ENCODE peak calls at places on chromosomes 1 and 21, in five cellular contexts. N is colonic mucosa, D is stomach, X is upper lobe of left lung, Y is adrenal gland. H is an unnamed sample.

GRCh38 chr1:8152731-8153702 is 126.9 kb upstream of the ERRFI1 start:
- DNase-seq in N (no peak), D (no peak), X (no peak), Y (no peak), H (no peak)

GRCh38 chr1:216929870-216930582 is 206.8 kb upstream of the ESRRG start:
- DNase-seq in N (no peak), D (no peak), X (no peak), Y (no peak), H (no peak)

GRCh38 chr21:27740084-27740483 is 773.2 kb upstream of the ADAMTS5 start:
- DNase-seq in N (no peak), D (no peak), X (no peak), Y (no peak), H (no peak)

GRCh38 chr21:39452207-39452964 is 616 bp downstream of the SH3BGR start:
- DNase-seq in N (no peak), D (no peak), X (no peak), Y (no peak), H (no peak)

GRCh38 chr1:25594971-25595370 is 21.6 kb upstream of the MAN1C1 start:
- DNase-seq in N (no peak), D (no peak), X (no peak), Y (no peak), H (no peak)

GRCh38 chr1:156920233-156921052 is at the start of gene LRRC71:
- DNase-seq in N (peak; percentile 82), D (peak; percentile 78), X (peak; percentile 71), Y (peak; percentile 80), H (peak; percentile 67)

GRCh38 chr21:14863745-14864210 is 201.0 kb downstream of the NRIP1 start:
- DNase-seq in N (no peak), D (no peak), X (no peak), Y (peak; percentile 12), H (no peak)

GRCh38 chr21:45020629-45021427 is 53.6 kb upstream of the ADARB1 start:
- DNase-seq in N (no peak), D (no peak), X (no peak), Y (peak; percentile 7), H (no peak)

GRCh38 chr1:199861020-199861795 is 166.3 kb upstream of the NR5A2 start:
- DNase-seq in N (no peak), D (no peak), X (no peak), Y (no peak), H (no peak)

GRCh38 chr1:44678120-44678519 is 3.6 kb downstream of the ARMH1 start:
- DNase-seq in N (no peak), D (no peak), X (no peak), Y (no peak), H (no peak)

GRCh38 chr1:9909222-9910046 is 635 bp downstream of the CTNNBIP1 start:
- DNase-seq in N (peak; percentile 52), D (peak; percentile 34), X (no peak), Y (peak; percentile 24), H (no peak)

GRCh38 chr1:153803479-153804056 is 28.4 kb downstream of the SLC27A3 start:
- DNase-seq in N (no peak), D (no peak), X (no peak), Y (no peak), H (no peak)

GRCh38 chr1:154698320-154699096 is 90.5 kb upstream of the ADAR start:
- DNase-seq in N (no peak), D (no peak), X (no peak), Y (peak; percentile 41), H (no peak)

GRCh38 chr1:205543351-205544305 is 39.2 kb downstream of the CDK18 start:
- DNase-seq in N (peak; percentile 60), D (peak; percentile 82), X (peak; percentile 82), Y (peak; percentile 86), H (no peak)

GRCh38 chr1:181128592-181129497 is 40.3 kb downstream of the IER5 start:
- DNase-seq in N (no peak), D (no peak), X (peak; percentile 70), Y (no peak), H (no peak)

GRCh38 chr1:25621876-25622275 is 5.3 kb downstream of the MAN1C1 start:
- DNase-seq in N (no peak), D (no peak), X (no peak), Y (no peak), H (no peak)

GRCh38 chr1:205631010-205631726 is 643 bp downstream of the ELK4 start:
- DNase-seq in N (peak; percentile 78), D (peak; percentile 70), X (peak; percentile 67), Y (peak; percentile 69), H (no peak)

GRCh38 chr1:223430221-223430620 is 37.0 kb downstream of the CCDC185 start:
- DNase-seq in N (no peak), D (peak; percentile 31), X (no peak), Y (no peak), H (no peak)

GRCh38 chr1:78464449-78464891 is 26.3 kb upstream of the PTGFR start:
- DNase-seq in N (no peak), D (no peak), X (no peak), Y (no peak), H (no peak)

GRCh38 chr1:34929497-34929852 is at the start of gene DLGAP3:
- DNase-seq in N (peak; percentile 6), D (no peak), X (no peak), Y (no peak), H (no peak)

GRCh38 chr1:186435336-186435735 is 25.6 kb downstream of the PDC start:
- DNase-seq in N (no peak), D (no peak), X (no peak), Y (no peak), H (no peak)

GRCh38 chr1:201450721-201451291 is 18.2 kb downstream of the PHLDA3 start:
- DNase-seq in N (no peak), D (no peak), X (peak; percentile 41), Y (peak; percentile 34), H (no peak)

GRCh38 chr1:154159554-154159953 is 4.7 kb upstream of the NUP210L start:
- DNase-seq in N (no peak), D (no peak), X (no peak), Y (no peak), H (no peak)

GRCh38 chr1:244047739-244048565 is 3.1 kb upstream of the ZBTB18 start:
- DNase-seq in N (peak; percentile 98), D (peak; percentile 98), X (peak; percentile 98), Y (peak; percentile 100), H (peak; percentile 92)

GRCh38 chr1:244048566-244049141 is 2.4 kb upstream of the ZBTB18 start:
- DNase-seq in N (no peak), D (no peak), X (no peak), Y (no peak), H (no peak)

GRCh38 chr1:244046907-244047738 is 4.0 kb upstream of the ZBTB18 start:
- DNase-seq in N (peak; percentile 25), D (no peak), X (no peak), Y (peak; percentile 27), H (no peak)

GRCh38 chr1:244041475-244042100 is 9.5 kb upstream of the ZBTB18 start:
- DNase-seq in N (no peak), D (no peak), X (no peak), Y (no peak), H (no peak)

DNA sequence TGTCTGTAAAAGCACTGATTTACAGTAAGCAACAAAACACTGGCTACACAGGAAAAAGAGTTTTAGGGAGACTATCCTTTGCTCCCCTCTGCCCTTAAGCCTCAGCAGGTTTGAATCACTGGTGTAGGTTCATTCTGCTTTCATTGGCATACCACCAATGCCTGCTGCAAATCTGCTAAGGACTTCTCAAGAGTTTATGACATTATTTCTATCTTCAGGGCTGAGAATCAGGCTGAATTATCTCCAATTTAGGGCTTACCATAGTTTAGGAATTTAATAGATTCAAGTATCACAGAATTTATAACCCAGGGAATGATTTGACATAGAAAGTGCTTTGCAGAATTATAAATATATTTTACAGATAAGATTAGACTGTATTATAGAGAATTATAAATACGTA is 6.7 kb upstream of the ZBTB18 start:
- DNase-seq in N (no peak), D (no peak), X (no peak), Y (no peak), H (no peak)
- H3K4me3 ChIP-seq in N (no peak overlapping the region), D (no peak overlapping the region), X (no peak overlapping the region), Y (no peak overlapping the region), H (no peak overlapping the region)

DNA sequence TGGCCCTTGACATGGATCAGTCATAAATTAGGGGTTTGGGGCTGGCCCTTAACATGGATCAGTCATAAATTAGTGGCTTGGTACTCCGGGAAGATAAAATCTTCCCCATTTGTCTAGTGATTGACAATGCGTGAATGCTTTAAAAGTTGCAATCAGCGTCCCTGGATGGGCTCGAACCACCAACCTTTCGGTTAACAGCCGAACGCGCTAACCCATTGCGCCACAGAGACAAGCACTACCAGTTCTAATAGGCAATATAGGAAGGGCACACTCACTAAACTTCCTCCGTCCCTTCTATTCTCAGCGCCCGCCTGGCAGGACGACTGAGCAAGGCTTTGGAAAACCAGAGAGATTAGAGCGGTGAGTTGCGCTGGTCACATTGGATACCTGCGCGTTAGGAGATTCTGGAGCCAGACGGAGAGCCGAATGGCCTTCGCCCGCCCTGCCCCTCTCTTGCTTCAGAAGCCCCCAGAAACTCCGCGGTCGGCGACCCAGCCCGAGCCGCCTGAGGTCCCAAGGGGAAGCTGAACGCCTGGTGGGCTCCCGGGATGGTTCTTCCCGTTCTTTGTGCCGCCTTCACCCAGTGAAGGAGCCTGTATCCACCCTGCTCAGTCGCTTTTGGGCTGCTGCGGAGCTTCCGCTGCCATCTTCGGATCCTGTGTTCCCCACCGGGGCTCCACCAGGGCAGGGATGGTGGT is 235.9 kb downstream of the FAM72C start:
- DNase-seq in N (peak; percentile 60), D (no peak), X (no peak), Y (no peak), H (peak; percentile 63)
- H3K27ac ChIP-seq in N (no peak overlapping the region), D (no peak overlapping the region), X (no peak overlapping the region), Y (no peak overlapping the region), H (no peak overlapping the region)

GRCh38 chr1:32115496-32115895 is 7.6 kb downstream of the KPNA6 start:
- DNase-seq in N (no peak), D (no peak), X (no peak), Y (no peak), H (no peak)

GRCh38 chr1:32111789-32112188 is 3.9 kb downstream of the KPNA6 start:
- DNase-seq in N (no peak), D (no peak), X (no peak), Y (no peak), H (no peak)

GRCh38 chr1:32112800-32113375 is 5.0 kb downstream of the KPNA6 start:
- DNase-seq in N (no peak), D (no peak), X (no peak), Y (no peak), H (no peak)

GRCh38 chr1:32116531-32116930 is 8.7 kb downstream of the KPNA6 start:
- DNase-seq in N (no peak), D (no peak), X (no peak), Y (no peak), H (no peak)

GRCh38 chr1:32114420-32114819 is 6.6 kb downstream of the KPNA6 start:
- DNase-seq in N (no peak), D (no peak), X (no peak), Y (no peak), H (no peak)
- H3K4me1 ChIP-seq in N (peaks cover 7% of the 10 kb centered on the region), D (peaks cover 55% of the 10 kb centered on the region), X (peaks cover 43% of the 10 kb centered on the region), Y (peaks cover 18% of the 10 kb centered on the region), H (no peaks in the 10 kb centered on the region)

GRCh38 chr1:183097438-183098051 is 74.3 kb downstream of the LAMC1 start:
- DNase-seq in N (no peak), D (no peak), X (no peak), Y (no peak), H (no peak)
- H3K4me3 ChIP-seq in N (no peak overlapping the region), D (no peak overlapping the region), X (no peak overlapping the region), Y (no peak overlapping the region), H (no peak overlapping the region)

DNA sequence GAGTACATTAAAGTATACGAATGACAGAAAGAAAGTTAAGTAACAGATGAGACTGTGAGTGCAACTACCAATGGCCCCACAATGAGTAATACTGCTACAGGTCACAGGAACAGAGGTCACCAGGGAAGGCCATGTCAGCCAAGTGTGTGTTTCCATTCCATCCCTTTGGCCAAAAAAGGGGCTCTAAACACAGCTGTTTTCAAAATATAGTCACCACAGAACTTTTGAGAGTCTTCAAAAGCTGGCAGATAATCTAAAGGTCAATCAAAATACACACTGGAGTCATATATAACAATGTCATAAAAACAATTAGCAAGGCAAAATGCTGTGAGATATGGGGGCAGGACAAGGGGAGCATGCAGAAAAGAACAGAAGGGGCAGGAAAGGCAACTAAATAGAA is 10.2 kb downstream of the USP24 start:
- DNase-seq in N (no peak), D (no peak), X (no peak), Y (peak; percentile 36), H (no peak)
- H3K27ac ChIP-seq in N (no peak overlapping the region), D (no peak overlapping the region), X (no peak overlapping the region), Y (no peak overlapping the region), H (no peak overlapping the region)

H was measured in iPS DF 6.9.